ENCODE peak calls at places on chromosomes 2 and 18, in five cellular contexts. I is A673, Z is fibroblast of lung, X is mammary epithelial cell, T is hepatocyte. P is an unnamed sample. For H3K27me3 and H3K4me1, the result is how much of the 10 kb centered on the place peaks cover.

GRCh38 chr2:165791811-165792454 is 2.1 kb downstream of the GALNT3 start:
- DNase-seq in I (no peak), Z (peak), X (peak), T (no peak), P (no peak)

GRCh38 chr2:58540680-58541079 is 299.6 kb upstream of the FANCL start:
- DNase-seq in I (peak), Z (no peak), X (no peak), T (no peak), P (no peak)

GRCh38 chr18:25453556-25454269 is 101.7 kb upstream of the ZNF521 start:
- DNase-seq in I (no peak), Z (peak), X (peak), T (peak), P (no peak)

GRCh38 chr18:31225668-31226067 is 63.0 kb upstream of the DSC1 start:
- DNase-seq in I (no peak), Z (peak), X (peak), T (no peak), P (no peak)

GRCh38 chr2:47133046-47133445 is 22.1 kb downstream of the STPG4 start:
- DNase-seq in I (no peak), Z (no peak), X (no peak), T (no peak), P (no peak)

GRCh38 chr18:48836806-48837615 is 113.8 kb downstream of the SMAD7 start:
- DNase-seq in I (no peak), Z (no peak), X (no peak), T (no peak), P (no peak)

GRCh38 chr2:1448009-1448408 is 34.7 kb downstream of the TPO start:
- DNase-seq in I (no peak), Z (no peak), X (no peak), T (no peak), P (no peak)

GRCh38 chr2:48760848-48761247 is 5.3 kb upstream of the LHCGR start:
- DNase-seq in I (no peak), Z (no peak), X (no peak), T (no peak), P (no peak)

GRCh38 chr2:208982831-208983230 is 441.0 kb upstream of the MAP2 start:
- DNase-seq in I (no peak), Z (no peak), X (peak), T (no peak), P (no peak)

GRCh38 chr2:127226520-127227263 is 6.6 kb upstream of the CYP27C1 start:
- DNase-seq in I (peak), Z (peak), X (peak), T (peak), P (no peak)

GRCh38 chr2:62292190-62292589 is 96.3 kb downstream of the B3GNT2 start:
- DNase-seq in I (no peak), Z (peak), X (peak), T (no peak), P (no peak)

GRCh38 chr2:208326016-208326415 is 60.0 kb downstream of the PIKFYVE start:
- DNase-seq in I (no peak), Z (no peak), X (no peak), T (no peak), P (no peak)

GRCh38 chr2:233799716-233800115 is 21.6 kb downstream of the MROH2A start:
- DNase-seq in I (no peak), Z (no peak), X (no peak), T (no peak), P (no peak)

GRCh38 chr2:239855863-239856587 is 169.1 kb downstream of the NDUFA10 start:
- DNase-seq in I (no peak), Z (no peak), X (no peak), T (no peak), P (no peak)

GRCh38 chr2:194566907-194567660 is 1089.9 kb upstream of the SLC39A10 start:
- DNase-seq in I (no peak), Z (no peak), X (no peak), T (no peak), P (no peak)

GRCh38 chr2:209496586-209496982 is 72.7 kb downstream of the MAP2 start:
- DNase-seq in I (no peak), Z (peak), X (peak), T (no peak), P (no peak)

GRCh38 chr18:12944724-12945123 is 3.1 kb upstream of the SEH1L start:
- DNase-seq in I (no peak), Z (peak), X (no peak), T (no peak), P (peak)

GRCh38 chr18:31684279-31685096 is at the start of gene B4GALT6:
- DNase-seq in I (no peak), Z (peak), X (peak), T (peak), P (peak)

GRCh38 chr2:38076250-38076709 is 329 bp upstream of the CYP1B1 start:
- DNase-seq in I (peak), Z (peak), X (peak), T (peak), P (no peak)
- H3K27me3 ChIP-seq in I (under half), Z (under half), X (under half), T (under half), P (under half)

GRCh38 chr2:221676566-221677172 is 104.6 kb upstream of the EPHA4 start:
- DNase-seq in I (no peak), Z (peak), X (no peak), T (peak), P (no peak)
- H3K4me1 ChIP-seq in I (under half), Z (under half), X (under half), T (under half), P (under half)

GRCh38 chr2:150876201-150877085 is 385.2 kb downstream of the RBM43 start:
- DNase-seq in I (no peak), Z (peak), X (no peak), T (no peak), P (no peak)
- TF ChIP-seq EZH2 in I (no peak), Z (no peak), X (no peak), T (no peak), P (no peak)

GRCh38 chr2:232521524-232521923 is 1.3 kb downstream of the PRSS56 start:
- DNase-seq in I (no peak), Z (no peak), X (no peak), T (no peak), P (no peak)

GRCh38 chr2:232520088-232520487 is at the start of gene PRSS56:
- DNase-seq in I (no peak), Z (no peak), X (no peak), T (no peak), P (no peak)

GRCh38 chr2:232522014-232522854 is 2.0 kb downstream of the PRSS56 start:
- DNase-seq in I (peak), Z (no peak), X (no peak), T (peak), P (peak)

GRCh38 chr2:232520489-232520888 is 301 bp downstream of the PRSS56 start:
- DNase-seq in I (no peak), Z (no peak), X (no peak), T (no peak), P (no peak)

DNA sequence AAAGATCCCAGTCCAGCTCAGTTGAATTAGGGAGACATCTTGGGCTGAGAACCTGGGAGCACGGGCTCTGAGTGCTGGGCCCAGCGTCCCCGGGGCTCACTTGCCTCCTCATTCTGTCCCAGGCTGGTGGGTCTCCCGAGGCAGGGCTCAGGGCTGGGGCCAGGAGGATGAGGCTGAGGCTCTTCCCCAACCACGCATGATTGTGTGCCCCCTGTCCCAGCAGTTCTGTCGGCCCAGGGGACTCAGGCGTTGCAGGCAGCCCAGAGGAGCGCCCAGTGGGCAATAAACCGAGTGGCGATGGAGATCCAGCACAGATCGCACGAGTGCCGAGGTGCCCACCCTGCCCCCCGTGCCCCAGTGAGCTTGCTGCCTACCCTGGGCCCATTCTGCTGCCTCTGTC is 910 bp downstream of the PRSS56 start:
- DNase-seq in I (no peak), Z (no peak), X (no peak), T (no peak), P (no peak)
- H3K27me3 ChIP-seq in I (under half), Z (under half), X (under half), T (under half), P (under half)

GRCh38 chr18:58095251-58095650 is 51.2 kb downstream of the NEDD4L start:
- DNase-seq in I (no peak), Z (no peak), X (no peak), T (no peak), P (no peak)
- H3K4me1 ChIP-seq in I (under half), Z (under half), X (under half), T (under half), P (under half)

DNA sequence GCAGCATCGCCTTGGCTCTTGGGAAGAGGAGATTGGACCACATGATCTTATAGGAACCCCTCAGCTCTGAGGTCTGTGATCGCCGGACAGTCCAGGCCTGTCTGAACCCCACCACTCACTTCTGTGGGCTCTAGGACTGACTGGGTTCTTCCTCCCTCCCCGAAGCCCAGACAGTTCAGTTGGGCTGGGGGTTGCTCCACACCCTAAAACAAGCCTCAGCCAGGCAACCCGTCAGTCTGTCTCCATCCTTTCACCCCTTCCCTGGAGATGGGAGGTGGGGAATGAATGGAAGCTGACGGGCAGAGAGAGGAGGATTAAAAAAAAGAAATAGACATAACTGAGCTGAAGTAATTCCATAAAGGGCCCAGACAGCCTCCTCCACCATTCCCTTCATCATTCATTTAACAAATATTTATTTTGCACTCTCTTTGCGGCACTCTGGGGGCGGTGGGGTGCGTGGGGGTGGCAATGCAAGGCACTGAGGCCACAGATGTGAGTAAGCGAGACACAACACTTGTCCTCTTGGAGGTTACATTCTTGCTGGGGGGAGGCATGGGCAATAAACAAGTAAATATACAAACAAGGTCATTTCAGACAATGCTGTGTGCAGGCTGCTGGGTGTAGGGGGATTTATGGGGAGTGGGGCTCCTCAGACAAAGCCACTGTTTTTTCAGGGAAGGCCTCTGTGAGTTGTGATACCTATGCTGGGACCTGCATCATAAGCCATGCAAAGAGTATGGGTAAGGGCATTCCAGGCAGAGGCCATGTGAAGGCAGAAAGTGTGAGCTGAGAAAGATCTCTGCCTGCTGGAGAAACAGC is 12.9 kb downstream of the WNT10A start:
- DNase-seq in I (no peak), Z (no peak), X (no peak), T (no peak), P (no peak)
- TF ChIP-seq EZH2 in I (no peak), Z (no peak), X (no peak), T (no peak), P (peak)

DNA sequence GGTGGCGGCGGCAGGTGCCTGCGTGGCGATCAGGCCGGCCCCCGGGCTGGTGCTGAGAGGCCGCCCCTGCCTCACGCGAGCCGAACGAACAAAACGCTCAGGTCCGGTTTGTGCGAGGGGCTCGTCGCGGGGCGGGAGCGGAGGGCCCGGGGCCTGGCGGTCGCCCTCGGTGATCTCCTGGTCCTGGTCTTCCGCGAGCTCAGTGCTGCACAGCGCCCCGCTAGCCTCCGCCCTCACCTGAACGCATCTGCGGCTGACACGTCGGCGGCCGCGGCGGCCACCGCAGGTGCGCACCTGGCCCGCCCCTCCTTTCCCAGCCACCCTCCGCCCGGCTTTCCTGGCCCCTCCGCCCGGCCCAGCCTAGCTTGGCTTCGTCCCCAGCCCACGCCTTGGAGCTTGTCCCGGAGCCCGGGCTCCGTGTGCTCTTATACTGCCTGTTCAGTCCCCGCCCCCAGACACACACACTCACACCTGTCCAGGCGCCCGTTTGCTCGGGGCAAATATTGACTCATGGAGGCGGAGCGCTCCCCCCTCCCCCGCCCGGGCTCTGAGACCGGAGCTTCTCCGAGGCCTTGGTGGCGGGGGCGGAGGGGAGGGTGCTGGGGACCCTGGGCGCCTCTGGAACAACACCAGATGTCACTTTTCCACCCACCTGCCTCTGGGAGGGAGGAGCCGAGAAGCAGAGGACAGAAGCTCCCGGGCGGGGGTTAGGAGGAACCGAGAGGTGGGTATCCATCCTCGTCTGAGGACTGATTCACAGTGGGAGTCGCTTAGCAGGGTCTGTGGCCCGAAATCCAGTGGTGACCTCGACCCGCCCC is 8.6 kb upstream of the CRYBA2 start:
- DNase-seq in I (no peak), Z (no peak), X (peak), T (peak), P (no peak)
- H3K27me3 ChIP-seq in I (under half), Z (half or more), X (under half), T (half or more), P (under half)

GRCh38 chr2:26723475-26723874 is 31.0 kb downstream of the KCNK3 start:
- DNase-seq in I (no peak), Z (no peak), X (no peak), T (no peak), P (no peak)

GRCh38 chr2:26721267-26722032 is 28.9 kb downstream of the KCNK3 start:
- DNase-seq in I (no peak), Z (no peak), X (no peak), T (no peak), P (peak)

GRCh38 chr2:26722328-26722727 is 29.8 kb downstream of the KCNK3 start:
- DNase-seq in I (no peak), Z (no peak), X (no peak), T (no peak), P (no peak)

GRCh38 chr2:26724004-26724750 is 31.7 kb downstream of the KCNK3 start:
- DNase-seq in I (peak), Z (peak), X (peak), T (peak), P (no peak)

DNA sequence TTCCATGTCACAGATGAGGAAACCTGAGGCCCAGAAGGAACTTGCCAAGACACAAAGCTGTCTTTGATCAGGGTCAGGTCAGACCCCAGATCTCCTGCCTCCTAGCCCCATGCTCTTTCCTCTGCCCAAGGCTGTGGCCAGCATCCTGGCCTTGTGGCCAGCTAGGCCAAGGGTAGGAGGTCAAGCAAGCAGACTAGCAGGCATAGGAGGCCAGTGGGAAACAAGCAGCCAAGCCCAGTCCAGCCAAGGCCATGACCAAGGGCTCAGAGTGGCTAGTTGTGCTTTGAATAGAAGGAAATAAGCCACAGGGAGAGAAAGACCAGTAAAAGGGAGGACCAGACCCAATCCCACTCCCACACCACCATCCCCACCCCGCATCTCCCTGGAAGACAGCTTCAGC is 30.4 kb downstream of the KCNK3 start:
- DNase-seq in I (no peak), Z (no peak), X (no peak), T (no peak), P (no peak)
- H3K4me1 ChIP-seq in I (under half), Z (under half), X (under half), T (under half), P (under half)